ENCODE peak calls at places on chromosomes 12 and 14, in seven cellular contexts. O, E, L, I, S, T and A are unnamed samples.

GRCh38 chr12:96187675-96188355 is 6.4 kb upstream of the ELK3 start:
- DNase-seq in O (no peak), E (no peak), L (no peak), I (no peak), S (no peak), T (no peak), A (no peak)

GRCh38 chr12:56644654-56645053 is 1.1 kb downstream of the ATP5F1B start:
- DNase-seq in O (no peak), E (no peak), L (no peak), I (no peak), S (no peak), T (no peak), A (no peak)

GRCh38 chr12:104006929-104007328 is 41.3 kb downstream of the TDG start:
- DNase-seq in O (peak; percentile 90), E (no peak), L (no peak), I (no peak), S (peak; percentile 78), T (no peak), A (peak; percentile 71)

GRCh38 chr12:24905431-24905830 is 43.5 kb downstream of the BCAT1 start:
- DNase-seq in O (peak; percentile 17), E (no peak), L (no peak), I (no peak), S (peak; percentile 32), T (no peak), A (no peak)

GRCh38 chr12:113055594-113056380 is 743 bp upstream of the DTX1 start:
- DNase-seq in O (no peak), E (no peak), L (no peak), I (no peak), S (no peak), T (no peak), A (no peak)

GRCh38 chr14:96164861-96165490 is 39.7 kb upstream of the BDKRB2 start:
- DNase-seq in O (no peak), E (no peak), L (no peak), I (no peak), S (no peak), T (no peak), A (no peak)

GRCh38 chr12:41365653-41366131 is 177.6 kb downstream of the PDZRN4 start:
- DNase-seq in O (no peak), E (no peak), L (no peak), I (no peak), S (no peak), T (no peak), A (no peak)

GRCh38 chr14:80390911-80391310 is 179.6 kb upstream of the DIO2 start:
- DNase-seq in O (peak; percentile 95), E (no peak), L (no peak), I (no peak), S (peak; percentile 4), T (no peak), A (peak; percentile 92)

GRCh38 chr12:77010637-77011548 is 54.5 kb downstream of the E2F7 start:
- DNase-seq in O (peak; percentile 70), E (peak; percentile 74), L (peak; percentile 78), I (peak; percentile 80), S (peak; percentile 62), T (peak; percentile 61), A (peak; percentile 79)

GRCh38 chr12:48671231-48671856 is 10.7 kb downstream of the KANSL2 start:
- DNase-seq in O (peak; percentile 97), E (no peak), L (no peak), I (no peak), S (peak; percentile 40), T (no peak), A (peak; percentile 95)

GRCh38 chr14:54252072-54252730 is 144.6 kb upstream of the CDKN3 start:
- DNase-seq in O (peak; percentile 75), E (no peak), L (no peak), I (no peak), S (peak; percentile 78), T (peak; percentile 63), A (peak; percentile 64)

GRCh38 chr14:88079624-88080023 is 74.7 kb downstream of the GPR65 start:
- DNase-seq in O (no peak), E (no peak), L (no peak), I (no peak), S (no peak), T (no peak), A (no peak)

GRCh38 chr12:14239935-14240872 is 125.3 kb upstream of the ATF7IP start:
- DNase-seq in O (peak; percentile 58), E (no peak), L (no peak), I (no peak), S (no peak), T (no peak), A (peak; percentile 76)

GRCh38 chr12:122421815-122422737 is at the start of gene CLIP1:
- DNase-seq in O (no peak), E (peak; percentile 66), L (peak; percentile 85), I (peak; percentile 92), S (peak; percentile 50), T (no peak), A (peak; percentile 81)

GRCh38 chr14:52299692-52300278 is 14.3 kb upstream of the PTGER2 start:
- DNase-seq in O (peak; percentile 50), E (no peak), L (peak; percentile 41), I (no peak), S (peak; percentile 60), T (no peak), A (peak; percentile 50)

GRCh38 chr14:105927094-105927475 is 400.7 kb downstream of the TMEM121 start:
- DNase-seq in O (no peak), E (no peak), L (no peak), I (peak; percentile 31), S (no peak), T (no peak), A (no peak)

GRCh38 chr12:96989916-96990315 is 82.9 kb downstream of the NEDD1 start:
- DNase-seq in O (peak; percentile 42), E (no peak), L (peak; percentile 36), I (no peak), S (no peak), T (no peak), A (peak; percentile 66)

DNA sequence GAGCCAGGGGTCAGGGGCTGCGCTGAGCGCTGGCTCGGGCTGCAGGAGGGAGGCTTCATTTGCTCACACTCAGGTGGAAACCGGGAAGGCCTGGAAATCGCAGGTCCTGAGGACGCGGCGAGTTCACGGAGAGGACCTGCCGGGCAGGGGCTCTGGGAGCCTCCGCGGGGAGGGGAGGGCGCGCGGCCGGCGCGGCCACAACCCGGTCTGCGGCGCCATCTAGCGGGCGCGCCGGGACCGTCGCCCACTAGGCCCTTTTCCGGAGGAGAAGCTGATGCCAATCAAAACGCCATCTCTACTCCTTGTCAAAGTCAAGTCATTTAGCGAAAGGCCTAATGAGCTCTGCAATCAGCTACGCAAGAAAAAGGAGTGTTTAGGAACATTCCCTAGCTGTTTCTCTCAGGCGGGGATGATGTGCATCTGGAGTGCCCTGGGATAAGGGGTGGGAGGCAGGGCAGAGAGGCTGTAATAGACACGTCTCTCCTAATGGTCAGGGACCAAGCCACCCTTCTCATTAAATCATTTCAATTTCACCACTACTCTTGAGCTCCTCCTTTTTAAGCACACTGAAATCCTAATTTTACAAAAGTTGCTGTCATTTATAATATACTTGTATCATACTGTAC is 885.8 kb upstream of the TMEM132C start:
- DNase-seq in O (no peak), E (peak; percentile 18), L (peak; percentile 87), I (no peak), S (no peak), T (no peak), A (peak; percentile 36)
- TF ChIP-seq CTCF in O (peak; percentile 89), E (no peak), L (peak; percentile 64), I (peak; percentile 47), S (peak; percentile 98), T (peak; percentile 93), A (peak; percentile 53)

GRCh38 chr12:119804011-119804641 is 73.0 kb downstream of the CIT start:
- DNase-seq in O (peak; percentile 78), E (no peak), L (peak; percentile 87), I (peak; percentile 87), S (peak; percentile 82), T (peak; percentile 69), A (peak; percentile 84)
- TF ChIP-seq CTCF in O (peak; percentile 87), E (no peak), L (peak; percentile 37), I (peak; percentile 41), S (peak; percentile 76), T (peak; percentile 63), A (peak; percentile 57)

GRCh38 chr14:86217523-86217922 is 687.6 kb downstream of the FLRT2 start:
- DNase-seq in O (no peak), E (no peak), L (no peak), I (no peak), S (no peak), T (no peak), A (no peak)
- TF ChIP-seq CTCF in O (no peak), E (no peak), L (no peak), I (no peak), S (no peak), T (no peak), A (no peak)

GRCh38 chr14:99427632-99428315 is 52.9 kb downstream of the SETD3 start:
- DNase-seq in O (no peak), E (no peak), L (no peak), I (no peak), S (peak; percentile 88), T (peak; percentile 50), A (peak; percentile 25)

GRCh38 chr14:99432491-99432890 is 48.2 kb downstream of the SETD3 start:
- DNase-seq in O (no peak), E (no peak), L (no peak), I (no peak), S (peak; percentile 8), T (no peak), A (no peak)

GRCh38 chr14:99426796-99427346 is 53.8 kb downstream of the SETD3 start:
- DNase-seq in O (no peak), E (no peak), L (no peak), I (no peak), S (no peak), T (no peak), A (no peak)

GRCh38 chr14:99426265-99426664 is 54.4 kb downstream of the SETD3 start:
- DNase-seq in O (no peak), E (no peak), L (no peak), I (no peak), S (no peak), T (no peak), A (no peak)

DNA sequence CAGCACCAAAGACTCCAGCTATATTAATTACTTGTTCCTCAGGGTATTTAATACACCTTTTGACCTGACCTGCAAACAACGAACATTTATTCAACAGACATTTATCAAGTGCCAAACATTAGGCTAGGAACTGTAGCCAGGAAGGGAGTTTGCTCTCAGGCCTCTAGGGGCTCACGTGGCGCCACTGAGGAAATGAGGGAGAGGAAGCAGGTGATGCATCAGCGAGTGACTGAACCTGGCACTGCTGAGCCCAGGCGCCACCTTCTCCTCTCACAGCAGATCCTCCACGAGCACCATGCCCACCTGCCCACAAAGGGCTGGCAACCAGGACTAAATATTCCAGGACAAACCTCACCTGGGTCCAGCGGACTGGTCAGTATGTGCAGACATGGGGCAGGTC is 50.2 kb downstream of the SETD3 start:
- DNase-seq in O (peak; percentile 8), E (no peak), L (peak; percentile 34), I (no peak), S (no peak), T (no peak), A (peak; percentile 28)
- TF ChIP-seq CTCF in O (peak; percentile 11), E (no peak), L (peak; percentile 27), I (no peak), S (peak; percentile 62), T (peak; percentile 27), A (peak; percentile 17)